ENCODE peak calls at places on chromosomes 5 and 9, in five cellular contexts. J is effector memory CD4-positive, alpha-beta T cell; K is pancreas; S is ovary; L is CD8-positive, alpha-beta T cell. H is an unnamed sample.
A peak's percentile ranks its signal among the peaks of the same experiment; 100 is the strongest.

GRCh38 chr5:61416410-61416809 is 84.4 kb downstream of the ZSWIM6 start:
- DNase-seq in J (no peak), S (no peak), L (no peak), K (no peak), H (no peak)

GRCh38 chr5:139664727-139665351 is 16.7 kb downstream of the CXXC5 start:
- DNase-seq in J (no peak), L (no peak), S (no peak), K (peak; percentile 77), H (no peak)

GRCh38 chr5:142918959-142919635 is 148.9 kb downstream of the ARHGAP26 start:
- DNase-seq in L (no peak), K (no peak), J (no peak), S (no peak), H (no peak)

GRCh38 chr5:5278201-5278814 is 138.2 kb downstream of the ADAMTS16 start:
- DNase-seq in K (no peak), S (no peak), L (no peak), J (no peak), H (no peak)

GRCh38 chr9:125372441-125373226 is 111.0 kb downstream of the GAPVD1 start:
- DNase-seq in S (no peak), K (no peak), L (no peak), J (no peak), H (no peak)

GRCh38 chr9:101485873-101486692 is 47.6 kb upstream of the RNF20 start:
- DNase-seq in J (no peak), S (peak; percentile 67), K (peak; percentile 48), L (no peak), H (peak; percentile 27)

GRCh38 chr5:53917095-53917494 is 356.7 kb downstream of the NDUFS4 start:
- DNase-seq in L (no peak), K (no peak), S (no peak), J (no peak), H (no peak)

GRCh38 chr5:91468643-91469422 is 85.7 kb upstream of the ARRDC3 start:
- DNase-seq in S (no peak), J (no peak), L (no peak), K (no peak), H (no peak)

GRCh38 chr5:181191526-181192336 is 13.3 kb downstream of the TRIM7 start:
- DNase-seq in S (peak; percentile 98), K (peak; percentile 99), L (peak; percentile 96), J (peak; percentile 96), H (peak; percentile 90)

GRCh38 chr5:138082033-138082432 is 1.8 kb upstream of the WNT8A start:
- DNase-seq in L (no peak), K (no peak), J (no peak), S (no peak), H (no peak)

GRCh38 chr9:34334916-34335315 is 5.5 kb downstream of the NUDT2 start:
- DNase-seq in S (no peak), J (no peak), L (no peak), K (no peak), H (no peak)

GRCh38 chr9:30796806-30797205 is 1587.6 kb upstream of the ACO1 start:
- DNase-seq in J (no peak), L (no peak), S (no peak), K (peak; percentile 8), H (no peak)

GRCh38 chr5:67010684-67011409 is 185.8 kb downstream of the CD180 start:
- DNase-seq in L (no peak), S (no peak), J (no peak), K (no peak), H (no peak)

GRCh38 chr9:95461448-95462381 is 55.1 kb downstream of the PTCH1 start:
- DNase-seq in S (no peak), J (no peak), K (no peak), L (no peak), H (no peak)

GRCh38 chr9:95462419-95463121 is 54.2 kb downstream of the PTCH1 start:
- DNase-seq in K (peak; percentile 32), J (peak; percentile 65), L (peak; percentile 67), S (peak; percentile 76), H (peak; percentile 69)

GRCh38 chr9:95465115-95465514 is 51.7 kb downstream of the PTCH1 start:
- DNase-seq in K (no peak), J (no peak), L (no peak), S (no peak), H (no peak)

GRCh38 chr9:95460627-95461164 is 56.1 kb downstream of the PTCH1 start:
- DNase-seq in K (no peak), J (no peak), S (no peak), L (no peak), H (no peak)

GRCh38 chr9:95463145-95464060 is 53.4 kb downstream of the PTCH1 start:
- DNase-seq in K (no peak), L (no peak), S (no peak), J (no peak), H (no peak)
- H3K4me3 ChIP-seq in K (peak overlapping the region; percentile 20), L (peak overlapping the region; percentile 31), S (no peak overlapping the region), J (peak overlapping the region; percentile 41), H (peak overlapping the region; percentile 59)

DNA sequence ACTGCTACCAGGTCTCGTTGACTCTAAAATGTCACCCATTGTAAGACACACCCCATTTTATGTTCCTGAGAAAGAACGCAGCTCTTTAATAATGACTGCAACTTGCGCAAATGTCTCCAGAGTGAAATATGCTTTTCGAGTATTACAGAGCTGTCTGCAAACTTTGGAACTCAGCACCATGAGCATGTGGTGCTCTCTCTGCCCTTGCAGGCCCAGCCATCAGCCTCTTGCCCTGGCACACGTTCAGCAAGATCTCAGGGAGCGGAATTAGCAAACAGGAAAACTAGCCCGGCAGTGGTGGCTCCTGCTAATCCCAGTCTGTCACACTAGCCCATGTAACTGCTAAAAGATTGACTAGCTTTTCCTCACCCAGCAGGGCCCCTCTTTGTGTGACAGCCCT is 114.5 kb upstream of the SLC1A3 start:
- DNase-seq in K (no peak), J (no peak), L (no peak), S (no peak), H (no peak)
- H3K27ac ChIP-seq in K (no peak overlapping the region), J (no peak overlapping the region), L (no peak overlapping the region), S (no peak overlapping the region), H (no peak overlapping the region)

GRCh38 chr9:117779760-117780159 is 75.6 kb downstream of the TLR4 start:
- DNase-seq in S (no peak), K (no peak), L (no peak), J (no peak), H (no peak)

GRCh38 chr9:117783828-117784227 is 79.6 kb downstream of the TLR4 start:
- DNase-seq in S (no peak), L (peak; percentile 15), K (no peak), J (no peak), H (no peak)

GRCh38 chr9:117784996-117785395 is 80.8 kb downstream of the TLR4 start:
- DNase-seq in J (no peak), S (no peak), K (no peak), L (no peak), H (no peak)

GRCh38 chr9:117777823-117778222 is 73.6 kb downstream of the TLR4 start:
- DNase-seq in K (no peak), J (no peak), S (no peak), L (no peak), H (no peak)

DNA sequence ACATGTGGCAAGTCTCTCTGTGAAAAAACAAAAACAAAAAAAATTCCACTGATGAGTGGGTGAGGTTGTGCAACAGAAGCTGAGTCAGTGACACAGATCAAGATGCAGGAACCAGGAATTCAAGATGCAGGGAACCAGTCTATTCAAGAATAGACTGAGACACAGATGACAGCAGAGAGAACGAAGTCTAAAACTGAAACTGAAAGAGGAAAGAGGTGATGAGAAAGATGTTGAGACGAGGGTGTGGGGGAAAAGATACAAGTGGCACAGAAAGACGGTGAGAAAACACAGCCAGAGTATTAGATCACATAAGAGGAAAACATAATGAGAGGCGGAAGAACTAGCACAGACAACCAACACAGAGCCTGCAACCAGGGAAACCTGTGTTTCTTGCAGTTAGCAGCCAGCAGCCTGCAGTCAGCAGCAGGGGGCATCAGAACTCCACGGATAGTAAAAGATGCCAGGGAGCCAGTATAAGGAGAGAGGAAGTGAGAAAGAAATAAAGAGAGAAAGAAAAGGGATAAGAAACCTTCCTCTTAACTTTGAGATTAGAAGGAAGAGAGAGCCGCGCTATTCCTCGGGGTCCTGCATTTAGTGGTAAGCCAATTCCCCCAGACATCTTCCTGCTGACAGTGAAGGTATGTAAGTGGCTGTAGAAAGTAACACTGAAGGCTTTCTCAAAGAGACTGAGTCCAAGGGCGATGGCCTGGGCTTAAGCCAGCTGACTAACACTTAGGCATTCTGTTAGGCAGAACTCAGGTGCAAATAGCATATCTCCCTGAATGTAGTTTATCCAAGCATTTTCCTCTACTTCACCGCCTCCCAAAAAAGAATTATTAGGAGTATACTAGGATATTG is 79.0 kb downstream of the TLR4 start:
- DNase-seq in K (peak; percentile 56), J (peak; percentile 23), L (peak; percentile 50), S (peak; percentile 69), H (peak; percentile 75)
- H3K4me3 ChIP-seq in K (peak overlapping the region; percentile 33), J (peak overlapping the region; percentile 49), L (peak overlapping the region; percentile 26), S (peak overlapping the region; percentile 27), H (peak overlapping the region; percentile 26)

DNA sequence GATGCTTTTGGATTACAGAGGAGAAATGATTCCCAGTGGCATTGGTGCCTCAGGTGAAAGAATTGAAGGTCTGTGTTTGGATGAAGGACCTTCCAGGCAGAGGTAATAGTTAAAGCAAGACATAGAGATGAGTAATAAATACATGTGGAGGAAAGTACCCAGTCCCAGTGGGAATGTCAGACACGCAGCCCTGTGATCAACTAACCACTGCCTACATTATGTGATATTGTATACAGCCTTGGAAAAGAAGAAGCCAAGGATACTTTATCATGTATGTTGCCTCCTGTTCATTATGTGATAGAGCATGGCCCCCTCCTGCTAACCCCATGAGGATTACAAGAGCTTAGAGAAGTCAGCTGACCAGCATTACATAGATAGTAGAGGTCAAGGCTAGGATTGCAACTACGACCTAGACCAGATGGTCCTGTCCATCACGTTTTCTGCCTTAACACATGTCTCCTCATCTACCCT is 497.0 kb upstream of the TNC start:
- DNase-seq in J (no peak), K (no peak), L (no peak), S (no peak), H (no peak)
- H3K27ac ChIP-seq in J (no peak overlapping the region), K (no peak overlapping the region), L (no peak overlapping the region), S (no peak overlapping the region), H (no peak overlapping the region)

DNA sequence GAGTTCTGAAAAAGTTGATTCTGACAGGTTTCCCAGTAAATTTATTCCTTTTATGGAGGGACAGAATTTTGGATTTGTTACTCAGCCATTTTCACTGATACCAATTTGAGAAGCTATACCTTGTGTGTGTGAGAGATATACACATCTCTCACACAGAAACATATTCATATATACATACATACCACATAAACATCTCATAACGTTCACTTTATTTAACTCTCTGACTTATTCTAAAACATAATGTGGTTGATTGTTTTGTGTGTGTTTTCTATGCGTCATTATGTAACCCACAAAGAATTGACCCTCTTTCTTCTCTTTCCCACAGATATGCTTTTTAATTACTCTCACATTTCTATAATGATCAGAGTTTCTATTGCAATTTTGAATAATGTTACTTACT is 570.8 kb upstream of the TLE4 start:
- DNase-seq in J (no peak), S (no peak), K (no peak), L (no peak), H (no peak)
- H3K4me3 ChIP-seq in J (no peak overlapping the region), S (no peak overlapping the region), K (no peak overlapping the region), L (no peak overlapping the region), H (no peak overlapping the region)

GRCh38 chr9:110555971-110556370 is 23.6 kb downstream of the SVEP1 start:
- DNase-seq in K (peak; percentile 50), S (peak; percentile 56), L (no peak), J (no peak), H (no peak)
- H3K27ac ChIP-seq in K (no peak overlapping the region), S (no peak overlapping the region), L (no peak overlapping the region), J (no peak overlapping the region), H (no peak overlapping the region)